ENCODE peak calls at places on chromosome 17, in seven cellular contexts. V is body of pancreas, A is NCI-H1436, H is neural crest cell, O is substantia nigra, Q is H54, P is hypothalamus. U is an unnamed sample.
A peak's percentile ranks its signal among the peaks of the same experiment; 100 is the strongest.

GRCh38 chr17:68704897-68705296 is 103.7 kb upstream of the FAM20A start:
- DNase-seq in A (no peak), O (no peak), V (no peak), P (no peak), Q (no peak), H (no peak), U (no peak)

GRCh38 chr17:74736423-74737298 is at the start of gene RAB37:
- DNase-seq in V (peak; percentile 77), Q (no peak), H (no peak), O (no peak), P (no peak), A (no peak), U (no peak)

GRCh38 chr17:48429638-48430586 is at the start of gene SKAP1:
- DNase-seq in V (peak; percentile 18), O (no peak), H (no peak), Q (no peak), P (no peak), A (no peak), U (peak; percentile 52)

GRCh38 chr17:38868095-38868967 is 1.5 kb upstream of the LASP1 start:
- DNase-seq in V (peak; percentile 52), P (no peak), O (no peak), H (no peak), Q (no peak), A (no peak), U (no peak)

GRCh38 chr17:61467416-61468262 is 15.4 kb downstream of the TBX4 start:
- DNase-seq in P (no peak), O (no peak), H (peak; percentile 55), A (no peak), Q (peak; percentile 79), V (peak; percentile 19), U (no peak)

GRCh38 chr17:29572691-29573557 is 4.4 kb downstream of the TP53I13 start:
- DNase-seq in A (no peak), O (peak; percentile 46), V (peak; percentile 61), Q (no peak), H (peak; percentile 78), P (peak; percentile 63), U (peak; percentile 47)

GRCh38 chr17:39194089-39194984 is 3.1 kb downstream of the CACNB1 start:
- DNase-seq in P (peak; percentile 64), H (peak; percentile 54), V (no peak), A (no peak), O (peak; percentile 70), Q (no peak), U (no peak)

GRCh38 chr17:82077617-82078358 is 12.2 kb upstream of the DUS1L start:
- DNase-seq in H (no peak), O (no peak), A (no peak), Q (no peak), V (no peak), P (no peak), U (no peak)

GRCh38 chr17:29243792-29244191 is 2.9 kb upstream of the CRYBA1 start:
- DNase-seq in O (no peak), H (no peak), P (no peak), A (no peak), V (no peak), Q (no peak), U (no peak)

GRCh38 chr17:45267436-45268055 is 5.7 kb upstream of the SPATA32 start:
- DNase-seq in H (no peak), Q (no peak), A (no peak), V (no peak), O (no peak), P (no peak), U (no peak)

GRCh38 chr17:17384961-17385360 is 81.8 kb downstream of the NT5M start:
- DNase-seq in Q (no peak), O (no peak), P (no peak), A (no peak), H (no peak), V (no peak), U (no peak)

U was measured in activated CD4-positive, alpha-beta T cell treated with anti-CD3 and anti-CD28 coated beads for 1 hour.